ENCODE peak calls at places on chromosomes 4 and X, in five cellular contexts. One of them, this sample, is unnamed.

GRCh38 chr4:111530446-111530845 is 614.8 kb upstream of the FAM241A start:
- DNase-seq in pancreas: no peak
- DNase-seq in epithelial cell of esophagus: no peak
- DNase-seq in suprapubic skin: no peak
- DNase-seq in A673: no peak
- DNase-seq in this sample: no peak

GRCh38 chr4:24999392-25000104 is 31.2 kb downstream of the LGI2 start:
- DNase-seq in pancreas: no peak
- DNase-seq in A673: peak
- DNase-seq in suprapubic skin: no peak
- DNase-seq in epithelial cell of esophagus: no peak
- DNase-seq in this sample: no peak

GRCh38 chr4:16544251-16544721 is 318.0 kb upstream of the TAPT1 start:
- DNase-seq in epithelial cell of esophagus: no peak
- DNase-seq in suprapubic skin: no peak
- DNase-seq in A673: no peak
- DNase-seq in pancreas: no peak
- DNase-seq in this sample: peak

GRCh38 chrX:121000589-121000988 is 15.0 kb upstream of the CT47A1 start:
- DNase-seq in suprapubic skin: no peak
- DNase-seq in A673: peak
- DNase-seq in epithelial cell of esophagus: peak
- DNase-seq in pancreas: no peak
- DNase-seq in this sample: no peak

GRCh38 chr4:150219841-150220240 is 141.6 kb downstream of the DCLK2 start:
- DNase-seq in epithelial cell of esophagus: no peak
- DNase-seq in pancreas: no peak
- DNase-seq in A673: no peak
- DNase-seq in suprapubic skin: no peak
- DNase-seq in this sample: no peak

GRCh38 chrX:48937065-48937907 is 18.5 kb upstream of the PIM2 start:
- DNase-seq in pancreas: no peak
- DNase-seq in A673: no peak
- DNase-seq in suprapubic skin: peak
- DNase-seq in epithelial cell of esophagus: no peak
- DNase-seq in this sample: no peak

GRCh38 chrX:13938053-13938765 is 91.5 kb downstream of the GEMIN8 start:
- DNase-seq in pancreas: peak
- DNase-seq in epithelial cell of esophagus: peak
- DNase-seq in suprapubic skin: no peak
- DNase-seq in A673: peak
- DNase-seq in this sample: no peak

GRCh38 chrX:48852857-48853256 is 17.4 kb upstream of the PCSK1N start:
- DNase-seq in pancreas: no peak
- DNase-seq in epithelial cell of esophagus: no peak
- DNase-seq in A673: no peak
- DNase-seq in suprapubic skin: no peak
- DNase-seq in this sample: no peak

GRCh38 chr4:41549469-41549868 is 11.5 kb downstream of the LIMCH1 start:
- DNase-seq in suprapubic skin: no peak
- DNase-seq in pancreas: no peak
- DNase-seq in epithelial cell of esophagus: no peak
- DNase-seq in A673: no peak
- DNase-seq in this sample: no peak

GRCh38 chrX:29281078-29281742 is 694.0 kb downstream of the IL1RAPL1 start:
- DNase-seq in A673: no peak
- DNase-seq in suprapubic skin: no peak
- DNase-seq in epithelial cell of esophagus: no peak
- DNase-seq in pancreas: no peak
- DNase-seq in this sample: no peak

GRCh38 chr4:168794881-168795280 is 215.2 kb downstream of the CBR4 start:
- DNase-seq in A673: no peak
- DNase-seq in epithelial cell of esophagus: no peak
- DNase-seq in suprapubic skin: no peak
- DNase-seq in pancreas: no peak
- DNase-seq in this sample: no peak

GRCh38 chrX:40184968-40185367 is 87.2 kb upstream of the BCOR start:
- DNase-seq in suprapubic skin: no peak
- DNase-seq in A673: no peak
- DNase-seq in epithelial cell of esophagus: no peak
- DNase-seq in pancreas: no peak
- DNase-seq in this sample: no peak

GRCh38 chrX:46588263-46588662 is 14.7 kb downstream of the CHST7 start:
- DNase-seq in pancreas: no peak
- DNase-seq in suprapubic skin: no peak
- DNase-seq in A673: peak
- DNase-seq in epithelial cell of esophagus: peak
- DNase-seq in this sample: no peak

GRCh38 chrX:12946838-12947544 is 27.9 kb upstream of the TMSB4X start:
- DNase-seq in suprapubic skin: peak
- DNase-seq in A673: peak
- DNase-seq in pancreas: peak
- DNase-seq in epithelial cell of esophagus: peak
- DNase-seq in this sample: peak

GRCh38 chrX:2474280-2474962 is 26.4 kb downstream of the DHRSX start:
- DNase-seq in epithelial cell of esophagus: no peak
- DNase-seq in pancreas: no peak
- DNase-seq in A673: peak
- DNase-seq in suprapubic skin: peak
- DNase-seq in this sample: no peak

GRCh38 chrX:132612990-132613564 is 124.2 kb upstream of the MBNL3 start:
- DNase-seq in pancreas: peak
- DNase-seq in epithelial cell of esophagus: peak
- DNase-seq in A673: peak
- DNase-seq in suprapubic skin: no peak
- DNase-seq in this sample: no peak

GRCh38 chrX:133444952-133445831 is 29.9 kb upstream of the GPC4 start:
- DNase-seq in epithelial cell of esophagus: peak
- DNase-seq in pancreas: peak
- DNase-seq in suprapubic skin: no peak
- DNase-seq in A673: peak
- DNase-seq in this sample: no peak

GRCh38 chr4:110418641-110419040 is 57.3 kb upstream of the ENPEP start:
- DNase-seq in suprapubic skin: no peak
- DNase-seq in epithelial cell of esophagus: no peak
- DNase-seq in pancreas: no peak
- DNase-seq in A673: no peak
- DNase-seq in this sample: no peak

GRCh38 chr4:185797018-185797417 is 15.0 kb downstream of the SORBS2 start:
- DNase-seq in suprapubic skin: no peak
- DNase-seq in pancreas: no peak
- DNase-seq in epithelial cell of esophagus: no peak
- DNase-seq in A673: no peak
- DNase-seq in this sample: no peak

GRCh38 chrX:38166478-38167083 is 54.1 kb downstream of the SRPX start:
- DNase-seq in suprapubic skin: no peak
- DNase-seq in pancreas: no peak
- DNase-seq in A673: peak
- DNase-seq in epithelial cell of esophagus: peak
- DNase-seq in this sample: no peak

GRCh38 chr4:180134116-180134866 is 2108.9 kb upstream of the TENM3 start:
- DNase-seq in suprapubic skin: no peak
- DNase-seq in A673: peak
- DNase-seq in pancreas: peak
- DNase-seq in epithelial cell of esophagus: peak
- DNase-seq in this sample: no peak

GRCh38 chr4:61376301-61376700 is 176.2 kb downstream of the ADGRL3 start:
- DNase-seq in pancreas: no peak
- DNase-seq in A673: no peak
- DNase-seq in epithelial cell of esophagus: no peak
- DNase-seq in suprapubic skin: no peak
- DNase-seq in this sample: no peak

GRCh38 chr4:36054750-36055467 is 189.4 kb downstream of the ARAP2 start:
- DNase-seq in epithelial cell of esophagus: no peak
- DNase-seq in pancreas: no peak
- DNase-seq in suprapubic skin: no peak
- DNase-seq in A673: no peak
- DNase-seq in this sample: no peak

GRCh38 chr4:166021617-166022016 is 148.6 kb downstream of the TLL1 start:
- DNase-seq in A673: no peak
- DNase-seq in suprapubic skin: no peak
- DNase-seq in pancreas: no peak
- DNase-seq in epithelial cell of esophagus: no peak
- DNase-seq in this sample: no peak

GRCh38 chrX:47556045-47556623 is 4.9 kb upstream of the ARAF start:
- DNase-seq in epithelial cell of esophagus: peak
- DNase-seq in pancreas: peak
- DNase-seq in A673: peak
- DNase-seq in suprapubic skin: peak
- DNase-seq in this sample: peak

GRCh38 chr4:104649631-104650030 is 154.9 kb upstream of the CXXC4 start:
- DNase-seq in A673: peak
- DNase-seq in suprapubic skin: no peak
- DNase-seq in pancreas: no peak
- DNase-seq in epithelial cell of esophagus: no peak
- DNase-seq in this sample: no peak

GRCh38 chr4:161799687-161800086 is 364.1 kb downstream of the FSTL5 start:
- DNase-seq in A673: no peak
- DNase-seq in suprapubic skin: no peak
- DNase-seq in pancreas: no peak
- DNase-seq in epithelial cell of esophagus: peak
- DNase-seq in this sample: no peak

GRCh38 chr4:25955705-25956104 is 41.7 kb downstream of the SMIM20 start:
- DNase-seq in pancreas: no peak
- DNase-seq in suprapubic skin: no peak
- DNase-seq in epithelial cell of esophagus: no peak
- DNase-seq in A673: no peak
- DNase-seq in this sample: no peak

GRCh38 chrX:44062842-44063241 is 89.7 kb upstream of the NDP start:
- DNase-seq in epithelial cell of esophagus: peak
- DNase-seq in A673: no peak
- DNase-seq in suprapubic skin: no peak
- DNase-seq in pancreas: no peak
- DNase-seq in this sample: no peak

GRCh38 chr4:94551616-94552564 is 100.1 kb downstream of the PDLIM5 start:
- DNase-seq in suprapubic skin: no peak
- DNase-seq in pancreas: no peak
- DNase-seq in A673: no peak
- DNase-seq in epithelial cell of esophagus: no peak
- DNase-seq in this sample: no peak

GRCh38 chr4:571838-572572 is 4.1 kb downstream of the TMEM271 start:
- DNase-seq in pancreas: no peak
- DNase-seq in epithelial cell of esophagus: no peak
- DNase-seq in A673: no peak
- DNase-seq in suprapubic skin: no peak
- DNase-seq in this sample: peak

GRCh38 chrX:23202316-23202715 is 132.3 kb upstream of the PTCHD1 start:
- DNase-seq in pancreas: no peak
- DNase-seq in suprapubic skin: no peak
- DNase-seq in A673: no peak
- DNase-seq in epithelial cell of esophagus: no peak
- DNase-seq in this sample: no peak

GRCh38 chr4:95107635-95108034 is 349.9 kb downstream of the BMPR1B start:
- DNase-seq in epithelial cell of esophagus: peak
- DNase-seq in pancreas: peak
- DNase-seq in suprapubic skin: no peak
- DNase-seq in A673: no peak
- DNase-seq in this sample: no peak

GRCh38 chr4:8506373-8507250 is 66.0 kb downstream of the TRMT44 start:
- DNase-seq in suprapubic skin: no peak
- DNase-seq in pancreas: peak
- DNase-seq in epithelial cell of esophagus: no peak
- DNase-seq in A673: no peak
- DNase-seq in this sample: no peak

GRCh38 chr4:138555584-138555983 is 313.4 kb upstream of the SLC7A11 start:
- DNase-seq in suprapubic skin: no peak
- DNase-seq in pancreas: no peak
- DNase-seq in A673: peak
- DNase-seq in epithelial cell of esophagus: peak
- DNase-seq in this sample: no peak
- TF ChIP-seq CTCF in suprapubic skin: no peak
- TF ChIP-seq CTCF in pancreas: no peak
- TF ChIP-seq CTCF in A673: peak
- TF ChIP-seq CTCF in epithelial cell of esophagus: peak
- TF ChIP-seq CTCF in this sample: peak

GRCh38 chrX:68750316-68750715 is 78.5 kb upstream of the EFNB1 start:
- DNase-seq in epithelial cell of esophagus: no peak
- DNase-seq in A673: no peak
- DNase-seq in pancreas: no peak
- DNase-seq in suprapubic skin: no peak
- DNase-seq in this sample: peak
- TF ChIP-seq CTCF in epithelial cell of esophagus: no peak
- TF ChIP-seq CTCF in A673: no peak
- TF ChIP-seq CTCF in pancreas: no peak
- TF ChIP-seq CTCF in suprapubic skin: no peak
- TF ChIP-seq CTCF in this sample: no peak

DNA sequence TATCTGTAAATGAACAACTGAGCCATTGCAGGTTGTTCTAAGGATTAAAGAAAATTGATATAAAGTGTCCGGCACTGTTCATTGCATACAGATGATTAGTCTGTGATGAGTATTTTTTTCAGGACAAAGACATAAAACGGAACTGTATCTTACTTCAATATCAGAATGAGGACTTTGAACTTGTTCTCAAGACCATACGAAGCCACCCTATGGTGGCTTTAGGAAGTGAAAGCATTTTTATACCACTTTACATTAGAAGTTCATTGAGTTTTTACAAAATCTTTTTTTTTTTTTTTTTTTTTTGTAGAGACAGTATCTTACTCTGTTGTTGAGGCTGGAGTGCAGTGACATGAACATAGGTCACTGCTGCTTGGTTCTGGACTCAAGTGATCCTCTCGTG is 45.2 kb upstream of the TRIM2 start:
- DNase-seq in A673: peak
- DNase-seq in epithelial cell of esophagus: no peak
- DNase-seq in suprapubic skin: no peak
- DNase-seq in pancreas: no peak
- DNase-seq in this sample: no peak
- TF ChIP-seq CTCF in A673: peak
- TF ChIP-seq CTCF in epithelial cell of esophagus: peak
- TF ChIP-seq CTCF in suprapubic skin: no peak
- TF ChIP-seq CTCF in pancreas: no peak
- TF ChIP-seq CTCF in this sample: no peak

DNA sequence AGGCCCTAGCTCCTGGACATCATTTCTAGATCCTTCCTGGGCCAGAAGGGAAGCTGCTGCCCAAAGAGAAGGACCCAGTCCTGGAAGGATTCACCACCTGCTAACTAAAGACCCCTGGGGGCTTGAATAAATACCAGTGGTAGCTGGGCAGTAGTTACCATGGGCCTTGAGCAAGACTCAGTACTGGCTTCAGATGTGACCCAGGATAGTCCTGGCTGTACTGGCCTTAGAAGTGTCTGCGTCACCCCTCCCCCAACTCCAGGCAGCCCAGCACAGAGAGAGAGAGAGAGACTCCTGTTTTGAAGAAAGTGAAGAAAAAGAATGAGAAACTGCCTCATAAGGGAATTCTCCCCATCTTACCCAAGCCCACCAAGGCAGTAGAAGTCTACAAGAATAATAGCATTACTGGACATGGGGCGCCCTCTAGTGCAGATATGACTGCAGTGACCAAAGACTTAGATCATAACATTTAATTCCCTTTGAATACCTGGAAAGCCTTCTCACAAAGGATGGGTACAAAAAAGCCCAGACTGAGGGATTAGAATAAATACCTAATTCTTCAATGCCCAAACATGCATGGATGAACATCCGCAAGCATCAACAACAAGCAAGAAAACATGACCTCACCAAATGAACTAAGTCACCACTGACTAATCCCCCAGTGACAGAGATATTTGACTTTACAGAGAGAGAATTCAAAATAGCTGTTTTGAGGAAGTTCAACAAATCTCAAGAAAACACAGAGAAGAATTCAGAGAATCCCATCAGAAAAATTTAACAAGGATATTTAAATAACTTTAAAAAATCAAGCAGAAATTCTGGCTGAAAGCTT is 171.8 kb downstream of the HNRNPD start:
- DNase-seq in pancreas: peak
- DNase-seq in epithelial cell of esophagus: peak
- DNase-seq in A673: peak
- DNase-seq in suprapubic skin: no peak
- DNase-seq in this sample: no peak
- TF ChIP-seq CTCF in pancreas: peak
- TF ChIP-seq CTCF in epithelial cell of esophagus: peak
- TF ChIP-seq CTCF in A673: peak
- TF ChIP-seq CTCF in suprapubic skin: peak
- TF ChIP-seq CTCF in this sample: peak